ENCODE peak calls at places on chromosome 15, in six cellular contexts. C is SJSA1; O is non-pigmented ciliary epithelial cell; B is stimulated activated CD4-positive, alpha-beta T cell treated with anti-CD3 and anti-CD28 coated beads, Interleukin-2, amount 100 ng/mL, for 48 hours; A is bronchial epithelial cell; U is Panc1. D is an unnamed sample.

GRCh38 chr15:84721381-84721780 is 5.4 kb upstream of the SEC11A start:
- DNase-seq in C (no peak), O (no peak), B (no peak), A (no peak), U (no peak), D (no peak)

GRCh38 chr15:95843241-95843851 is 487.2 kb upstream of the NR2F2 start:
- DNase-seq in C (no peak), O (no peak), B (no peak), A (no peak), U (no peak), D (no peak)

GRCh38 chr15:56835598-56836275 is 82.7 kb upstream of the TCF12 start:
- DNase-seq in C (no peak), O (no peak), B (no peak), A (no peak), U (no peak), D (peak; percentile 67)

GRCh38 chr15:68187559-68187958 is 17.6 kb downstream of the CALML4 start:
- DNase-seq in C (peak; percentile 48), O (no peak), B (no peak), A (peak; percentile 28), U (no peak), D (no peak)

GRCh38 chr15:95883064-95883463 is 447.4 kb upstream of the NR2F2 start:
- DNase-seq in C (no peak), O (no peak), B (no peak), A (no peak), U (no peak), D (no peak)

GRCh38 chr15:24223739-24224138 is 451.8 kb upstream of the NPAP1 start:
- DNase-seq in C (no peak), O (no peak), B (no peak), A (no peak), U (no peak), D (peak; percentile 6)

GRCh38 chr15:100311829-100312228 is 29.9 kb downstream of the ADAMTS17 start:
- DNase-seq in C (no peak), O (no peak), B (no peak), A (no peak), U (no peak), D (no peak)

GRCh38 chr15:80174017-80174746 is 21.4 kb downstream of the FAH start:
- DNase-seq in C (no peak), O (no peak), B (no peak), A (no peak), U (no peak), D (peak; percentile 18)

GRCh38 chr15:43525131-43525530 is 7.7 kb downstream of the MAP1A start:
- DNase-seq in C (no peak), O (no peak), B (no peak), A (peak; percentile 50), U (no peak), D (no peak)

GRCh38 chr15:32091505-32092380 is 61.4 kb downstream of the CHRNA7 start:
- DNase-seq in C (no peak), O (no peak), B (no peak), A (no peak), U (no peak), D (no peak)

GRCh38 chr15:80179025-80179759 is 26.4 kb downstream of the FAH start:
- DNase-seq in C (peak; percentile 69), O (peak; percentile 88), B (no peak), A (peak; percentile 96), U (peak; percentile 89), D (peak; percentile 92)

GRCh38 chr15:40054746-40055575 is 16.0 kb upstream of the SRP14 start:
- DNase-seq in C (no peak), O (no peak), B (no peak), A (no peak), U (no peak), D (peak; percentile 82)

GRCh38 chr15:89358435-89358754 is 23.8 kb upstream of the POLG start:
- DNase-seq in C (no peak), O (no peak), B (no peak), A (no peak), U (no peak), D (no peak)

GRCh38 chr15:90025461-90026033 is 24.4 kb downstream of the ZNF710 start:
- DNase-seq in C (no peak), O (no peak), B (no peak), A (no peak), U (no peak), D (no peak)

GRCh38 chr15:101056366-101057334 is 137.5 kb downstream of the LRRK1 start:
- DNase-seq in C (no peak), O (no peak), B (no peak), A (peak; percentile 10), U (no peak), D (no peak)

GRCh38 chr15:58724471-58724870 is 25.0 kb downstream of the ADAM10 start:
- DNase-seq in C (no peak), O (no peak), B (no peak), A (no peak), U (no peak), D (peak; percentile 44)

GRCh38 chr15:101167366-101167790 is 84.5 kb downstream of the CHSY1 start:
- DNase-seq in C (no peak), O (no peak), B (no peak), A (peak; percentile 65), U (no peak), D (peak; percentile 49)